ENCODE peak calls at places on chromosomes 5 and 9, in eight cellular contexts. C is naive thymus-derived CD4-positive, alpha-beta T cell; O is caudate nucleus; X is testis; K is A549; Z is PC-3; T is uterus; E is heart right ventricle. B is an unnamed sample.
A peak's percentile ranks its signal among the peaks of the same experiment; 100 is the strongest.

GRCh38 chr5:90675222-90675621 is 116.6 kb downstream of the ADGRV1 start:
- DNase-seq in C (no peak), O (no peak), X (no peak), K (no peak), Z (no peak), T (no peak), E (no peak), B (no peak)

GRCh38 chr5:135671052-135671451 is 92.3 kb upstream of the CXCL14 start:
- DNase-seq in C (no peak), O (no peak), X (no peak), K (no peak), Z (no peak), T (no peak), E (no peak), B (no peak)

GRCh38 chr9:85658716-85659115 is 83.0 kb downstream of the AGTPBP1 start:
- DNase-seq in C (no peak), O (no peak), X (no peak), K (no peak), Z (no peak), T (no peak), E (no peak), B (no peak)

GRCh38 chr5:82538339-82539034 is 260.3 kb upstream of the RPS23 start:
- DNase-seq in C (no peak), O (no peak), X (no peak), K (no peak), Z (no peak), T (no peak), E (no peak), B (no peak)

GRCh38 chr5:136285501-136285900 is 79.8 kb downstream of the TRPC7 start:
- DNase-seq in C (no peak), O (no peak), X (no peak), K (no peak), Z (no peak), T (no peak), E (no peak), B (no peak)

GRCh38 chr9:35649431-35650340 is 1.0 kb downstream of the SIT1 start:
- DNase-seq in C (no peak), O (no peak), X (no peak), K (no peak), Z (no peak), T (peak; percentile 28), E (no peak), B (peak; percentile 5)

GRCh38 chr9:1708215-1708614 is 306.9 kb upstream of the SMARCA2 start:
- DNase-seq in C (no peak), O (no peak), X (no peak), K (no peak), Z (no peak), T (no peak), E (no peak), B (no peak)

GRCh38 chr5:161332343-161332742 is 214.2 kb downstream of the GABRB2 start:
- DNase-seq in C (no peak), O (no peak), X (no peak), K (no peak), Z (no peak), T (no peak), E (no peak), B (no peak)

GRCh38 chr9:109826554-109826953 is 46.6 kb downstream of the PALM2AKAP2 start:
- DNase-seq in C (no peak), O (no peak), X (no peak), K (no peak), Z (no peak), T (no peak), E (no peak), B (no peak)

GRCh38 chr5:1730487-1730847 is 69.2 kb downstream of the MRPL36 start:
- DNase-seq in C (no peak), O (no peak), X (peak; percentile 6), K (no peak), Z (no peak), T (no peak), E (no peak), B (no peak)

GRCh38 chr5:72271696-72272095 is 48.3 kb downstream of the MRPS27 start:
- DNase-seq in C (no peak), O (no peak), X (no peak), K (no peak), Z (no peak), T (no peak), E (no peak), B (no peak)

GRCh38 chr5:119291877-119292276 is 63.9 kb upstream of the TNFAIP8 start:
- DNase-seq in C (no peak), O (no peak), X (no peak), K (no peak), Z (no peak), T (no peak), E (no peak), B (no peak)

GRCh38 chr5:132486318-132487094 is 4.1 kb downstream of the IRF1 start:
- DNase-seq in C (no peak), O (no peak), X (peak; percentile 13), K (no peak), Z (no peak), T (peak; percentile 11), E (no peak), B (no peak)

GRCh38 chr5:172939561-172939960 is 19.7 kb upstream of the RPL26L1 start:
- DNase-seq in C (no peak), O (peak; percentile 78), X (no peak), K (no peak), Z (no peak), T (no peak), E (no peak), B (peak; percentile 79)

GRCh38 chr9:138073808-138074207 is 196.2 kb downstream of the CACNA1B start:
- DNase-seq in C (no peak), O (no peak), X (peak; percentile 2), K (no peak), Z (no peak), T (peak; percentile 5), E (no peak), B (no peak)

GRCh38 chr5:116442095-116442534 is 132.5 kb downstream of the SEMA6A start:
- DNase-seq in C (no peak), O (no peak), X (no peak), K (no peak), Z (peak; percentile 80), T (no peak), E (peak; percentile 54), B (peak; percentile 41)

GRCh38 chr5:102536323-102536928 is 37.6 kb upstream of the SLCO6A1 start:
- DNase-seq in C (no peak), O (no peak), X (no peak), K (peak; percentile 11), Z (peak; percentile 63), T (no peak), E (no peak), B (no peak)

GRCh38 chr5:37571974-37572373 is 192.9 kb downstream of the WDR70 start:
- DNase-seq in C (no peak), O (no peak), X (no peak), K (no peak), Z (no peak), T (no peak), E (no peak), B (no peak)

GRCh38 chr5:153276151-153276550 is 214.3 kb upstream of the GRIA1 start:
- DNase-seq in C (no peak), O (no peak), X (peak; percentile 70), K (peak; percentile 10), Z (peak; percentile 37), T (no peak), E (no peak), B (no peak)

GRCh38 chr9:93900971-93901861 is 53.9 kb downstream of the BARX1 start:
- DNase-seq in C (no peak), O (no peak), X (no peak), K (no peak), Z (no peak), T (peak; percentile 3), E (no peak), B (no peak)

GRCh38 chr9:125747765-125748510 is 765 bp downstream of the PBX3 start:
- DNase-seq in C (peak; percentile 21), O (no peak), X (peak; percentile 42), K (peak; percentile 14), Z (peak; percentile 14), T (peak; percentile 35), E (peak; percentile 55), B (no peak)

GRCh38 chr5:5584236-5584749 is 161.8 kb downstream of the ICE1 start:
- DNase-seq in C (no peak), O (no peak), X (no peak), K (no peak), Z (no peak), T (no peak), E (no peak), B (no peak)

GRCh38 chr5:100779669-100780375 is 123.3 kb downstream of the ST8SIA4 start:
- DNase-seq in C (no peak), O (no peak), X (peak; percentile 26), K (no peak), Z (no peak), T (no peak), E (no peak), B (no peak)
- H3K27ac ChIP-seq in C (peak overlapping the region; percentile 57), O (peak overlapping the region; percentile 44), X (no peak overlapping the region), K (no peak overlapping the region), Z (no peak overlapping the region), T (no peak overlapping the region), E (no peak overlapping the region), B (no peak overlapping the region)

DNA sequence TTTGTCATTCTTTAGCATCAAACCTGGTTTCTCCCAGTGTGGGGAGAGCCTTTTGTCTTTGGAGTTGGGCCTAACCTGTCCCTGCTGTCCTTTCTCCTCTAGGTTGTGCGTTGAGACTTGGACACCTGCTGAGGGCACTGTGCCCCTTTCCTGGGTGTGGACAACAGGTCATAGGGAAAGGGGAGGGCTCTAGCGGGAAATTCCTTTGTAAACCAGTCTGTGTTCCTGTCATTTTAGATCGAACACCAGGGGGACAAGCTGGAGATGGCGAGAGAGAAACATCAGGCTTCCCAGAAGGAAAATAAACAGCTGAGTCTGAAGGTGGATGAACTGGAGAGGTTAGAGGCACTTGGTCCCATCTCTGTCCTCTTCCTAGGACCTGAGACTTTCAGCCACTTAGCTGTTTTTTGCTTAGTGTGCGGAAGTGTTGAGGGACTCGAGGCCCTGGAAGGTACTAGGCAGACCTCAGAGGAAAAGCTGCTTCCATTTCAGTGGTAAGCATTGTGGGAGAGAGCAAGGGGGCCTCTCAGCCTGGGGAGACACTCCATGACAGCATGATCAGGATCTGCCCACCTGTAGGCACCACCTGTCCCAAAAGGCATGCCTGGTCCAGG is 8.6 kb upstream of the GLE1 start:
- DNase-seq in C (no peak), O (no peak), X (no peak), K (peak; percentile 52), Z (peak; percentile 11), T (no peak), E (no peak), B (no peak)
- H3K27ac ChIP-seq in C (no peak overlapping the region), O (no peak overlapping the region), X (no peak overlapping the region), K (no peak overlapping the region), Z (no peak overlapping the region), T (no peak overlapping the region), E (no peak overlapping the region), B (no peak overlapping the region)

GRCh38 chr9:22169243-22169642 is 160.1 kb upstream of the CDKN2B start:
- DNase-seq in C (no peak), O (no peak), X (no peak), K (peak; percentile 55), Z (peak; percentile 69), T (no peak), E (no peak), B (no peak)
- H3K27ac ChIP-seq in C (no peak overlapping the region), O (no peak overlapping the region), X (no peak overlapping the region), K (peak overlapping the region; percentile 82), Z (peak overlapping the region; percentile 97), T (no peak overlapping the region), E (no peak overlapping the region), B (no peak overlapping the region)

DNA sequence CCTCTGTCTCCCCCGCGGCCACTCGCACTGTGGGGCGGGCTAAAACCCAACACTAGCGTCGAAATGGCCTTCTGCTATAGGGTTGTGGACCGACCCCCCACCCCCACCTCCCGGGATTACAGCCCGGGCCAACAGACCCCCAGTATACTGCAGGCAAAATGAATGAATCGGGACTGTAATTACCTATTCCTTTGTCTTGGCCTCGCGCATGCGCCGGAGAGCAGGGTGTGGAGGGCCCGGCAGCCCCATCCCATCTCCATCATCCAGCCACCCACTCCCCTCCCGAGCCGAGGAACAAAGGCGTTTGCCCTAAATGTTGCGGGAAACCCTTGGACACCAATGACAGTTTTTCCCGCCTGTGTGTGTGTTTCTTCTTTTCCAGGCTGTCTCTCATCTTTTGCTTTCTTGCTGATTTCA is 1.6 kb downstream of the BASP1 start:
- DNase-seq in C (no peak), O (peak; percentile 32), X (peak; percentile 34), K (peak; percentile 61), Z (peak; percentile 70), T (no peak), E (no peak), B (no peak)
- H3K27ac ChIP-seq in C (no peak overlapping the region), O (peak overlapping the region; percentile 70), X (no peak overlapping the region), K (peak overlapping the region; percentile 98), Z (peak overlapping the region; percentile 31), T (peak overlapping the region; percentile 73), E (no peak overlapping the region), B (no peak overlapping the region)

B was measured in substantia nigra.